ENCODE peak calls at places on chromosomes 16 and 17, in four cellular contexts. T is lung, G is prostate gland, P is fibroblast of lung. D is an unnamed sample.

GRCh38 chr16:2902337-2903130 is 9.2 kb upstream of the FLYWCH1 start:
- DNase-seq in G (no peak), T (no peak), P (no peak), D (no peak)

GRCh38 chr17:62653831-62654829 is 26.7 kb downstream of the MRC2 start:
- DNase-seq in T (peak), G (peak), P (peak), D (no peak)

GRCh38 chr17:55314784-55315491 is 50.2 kb downstream of the HLF start:
- DNase-seq in T (no peak), G (no peak), P (no peak), D (no peak)

GRCh38 chr16:10182186-10182683 is at the start of gene GRIN2A:
- DNase-seq in G (no peak), T (no peak), P (no peak), D (no peak)

GRCh38 chr17:67477687-67478086 is 100.6 kb downstream of the PITPNC1 start:
- DNase-seq in G (no peak), T (no peak), P (peak), D (no peak)

GRCh38 chr17:65307366-65308316 is 170.5 kb downstream of the RGS9 start:
- DNase-seq in G (no peak), P (no peak), T (no peak), D (no peak)

GRCh38 chr16:66026211-66026610 is 340.3 kb upstream of the CDH5 start:
- DNase-seq in T (no peak), G (peak), P (no peak), D (peak)

GRCh38 chr17:36094746-36095145 is 4.8 kb upstream of the CCL3 start:
- DNase-seq in P (no peak), T (no peak), G (no peak), D (no peak)

GRCh38 chr17:61635913-61636432 is 45.0 kb upstream of the NACA2 start:
- DNase-seq in T (no peak), P (peak), G (peak), D (peak)

GRCh38 chr16:56939801-56940200 is 7.9 kb downstream of the HERPUD1 start:
- DNase-seq in P (no peak), G (no peak), T (no peak), D (no peak)

GRCh38 chr16:55942821-55943220 is 67.6 kb upstream of the CES5A start:
- DNase-seq in G (no peak), T (no peak), P (no peak), D (no peak)

GRCh38 chr16:74268372-74268782 is 28.2 kb upstream of the PSMD7 start:
- DNase-seq in P (no peak), T (no peak), G (no peak), D (no peak)

GRCh38 chr17:38563362-38564253 is 42.1 kb downstream of the SRCIN1 start:
- DNase-seq in T (no peak), G (no peak), P (no peak), D (no peak)
- TF ChIP-seq CTCF in T (no peak), G (no peak), P (no peak), D (no peak)

GRCh38 chr17:57902800-57903759 is 52.1 kb downstream of the CUEDC1 start:
- DNase-seq in G (peak), T (peak), P (peak), D (peak)

GRCh38 chr17:57903961-57904360 is 51.3 kb downstream of the CUEDC1 start:
- DNase-seq in P (no peak), T (no peak), G (no peak), D (no peak)

GRCh38 chr17:57900991-57901743 is 51.3 kb upstream of the MRPS23 start:
- DNase-seq in P (no peak), G (peak), T (peak), D (peak)

GRCh38 chr17:57899822-57900221 is 50.0 kb upstream of the MRPS23 start:
- DNase-seq in G (peak), P (no peak), T (peak), D (peak)

GRCh38 chr17:57902117-57902799 is 52.4 kb upstream of the MRPS23 start:
- DNase-seq in G (no peak), P (peak), T (no peak), D (no peak)
- H3K4me3 ChIP-seq in G (no peak), P (no peak), T (no peak), D (no peak)

GRCh38 chr16:89383095-89384003 is 107.0 kb downstream of the ANKRD11 start:
- DNase-seq in G (peak), P (peak), T (peak), D (peak)
- TF ChIP-seq CTCF in G (no peak), P (peak), T (no peak), D (no peak)

GRCh38 chr17:14091367-14091766 is 22.1 kb downstream of the COX10 start:
- DNase-seq in P (peak), G (no peak), T (no peak), D (no peak)
- H3K4me3 ChIP-seq in P (no peak), G (no peak), T (no peak), D (no peak)

DNA sequence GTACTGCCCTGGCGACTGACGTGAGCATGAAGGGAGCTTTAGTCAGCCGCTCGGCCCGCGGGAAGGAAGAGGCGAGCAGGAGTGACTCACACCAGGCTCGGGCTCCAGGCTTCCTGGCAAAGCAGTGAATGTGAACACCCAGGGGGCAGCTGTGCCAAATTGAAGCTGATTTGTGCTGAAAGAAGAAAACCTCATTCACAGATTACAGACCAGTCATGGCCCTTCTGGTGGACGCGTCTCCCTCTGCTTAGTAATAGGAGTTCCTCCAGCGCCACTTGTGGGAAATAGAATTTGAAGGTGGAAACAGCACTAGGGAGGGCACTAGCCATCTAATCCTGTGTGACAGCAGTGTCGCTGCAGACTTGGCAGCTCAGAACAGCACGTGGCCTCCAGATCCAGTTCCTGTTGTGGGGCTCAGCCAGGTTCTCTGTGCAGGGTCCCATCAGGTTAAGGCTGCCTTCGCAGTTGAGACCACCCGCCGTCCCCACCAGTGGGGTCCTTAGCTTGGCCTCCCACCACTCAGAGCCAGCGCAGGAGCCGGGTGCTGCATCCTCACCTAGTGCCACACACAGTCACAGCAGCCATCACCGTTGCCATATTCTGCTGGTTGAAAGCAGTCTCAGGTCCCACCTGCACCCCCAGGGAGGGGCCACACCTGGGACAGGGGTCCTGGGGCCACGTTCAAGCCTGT is 164.5 kb upstream of the CHMP6 start:
- DNase-seq in G (no peak), P (peak), T (no peak), D (no peak)
- TF ChIP-seq CTCF in G (no peak), P (no peak), T (no peak), D (no peak)

GRCh38 chr17:16351831-16352230 is 1.4 kb downstream of the CENPV start:
- DNase-seq in G (no peak), P (peak), T (no peak), D (no peak)
- H3K4me3 ChIP-seq in G (peak), P (peak), T (no peak), D (peak)

D was measured in LNCaP clone FGC.